ENCODE peak calls at places on chromosomes 16 and 17, in five cellular contexts. E, I, K, U and G are unnamed samples.

GRCh38 chr16:52149003-52149402 is 397.9 kb downstream of the TOX3 start:
- DNase-seq in E (no peak), I (no peak), K (no peak), U (no peak), G (no peak)

GRCh38 chr17:42050360-42051012 is at the start of gene C17orf113:
- DNase-seq in E (no peak), I (peak), K (peak), U (peak), G (peak)

GRCh38 chr16:27729516-27730304 is 179.8 kb downstream of the KATNIP start:
- DNase-seq in E (no peak), I (no peak), K (no peak), U (no peak), G (no peak)

GRCh38 chr17:45096141-45096540 is 35.0 kb downstream of the NMT1 start:
- DNase-seq in E (peak), I (peak), K (no peak), U (no peak), G (peak)

GRCh38 chr17:78791840-78792709 is 10.0 kb upstream of the CYTH1 start:
- DNase-seq in E (no peak), I (no peak), K (no peak), U (no peak), G (no peak)

GRCh38 chr17:20200016-20200788 is 191.0 kb downstream of the SPECC1 start:
- DNase-seq in E (no peak), I (no peak), K (no peak), U (no peak), G (no peak)

GRCh38 chr17:54544239-54544638 is 356.4 kb upstream of the TOM1L1 start:
- DNase-seq in E (no peak), I (peak), K (no peak), U (no peak), G (no peak)

GRCh38 chr17:36978810-36979584 is 30.2 kb downstream of the AATF start:
- DNase-seq in E (no peak), I (no peak), K (no peak), U (no peak), G (peak)

GRCh38 chr16:4123617-4124300 is 7.5 kb upstream of the ADCY9 start:
- DNase-seq in E (no peak), I (no peak), K (no peak), U (no peak), G (no peak)